ENCODE peak calls at places on chromosomes 12 and 14, in ten cellular contexts. N, G, P, R, H, E, L, T, D and U are unnamed samples.
A peak's percentile ranks its signal among the peaks of the same experiment; 100 is the strongest.

GRCh38 chr12:69052613-69053408 is 119.8 kb upstream of the CPM start:
- DNase-seq in N (no peak), P (peak; percentile 40), R (no peak), G (no peak), T (peak; percentile 90), E (peak; percentile 35), H (no peak), D (peak; percentile 52), L (peak; percentile 40), U (no peak)

GRCh38 chr12:21710944-21711343 is 53.3 kb upstream of the LDHB start:
- DNase-seq in L (no peak), T (no peak), D (no peak), G (no peak), H (no peak), P (no peak), N (no peak), R (no peak), E (no peak), U (no peak)

GRCh38 chr12:56581418-56582145 is 48.5 kb downstream of the BAZ2A start:
- DNase-seq in N (no peak), H (peak; percentile 81), D (no peak), P (no peak), E (no peak), G (no peak), T (no peak), R (no peak), L (no peak), U (no peak)

GRCh38 chr12:131131077-131131807 is 177.5 kb downstream of the ADGRD1 start:
- DNase-seq in D (no peak), N (no peak), H (peak; percentile 11), L (no peak), P (no peak), G (no peak), R (no peak), E (no peak), T (no peak), U (no peak)

GRCh38 chr12:14691560-14691959 is 4.8 kb downstream of the GUCY2C start:
- DNase-seq in D (no peak), E (peak; percentile 15), T (no peak), P (peak; percentile 67), H (no peak), N (peak; percentile 85), G (peak; percentile 46), R (peak; percentile 24), L (peak; percentile 30), U (peak; percentile 73)

GRCh38 chr14:75213172-75213571 is 36.8 kb upstream of the TMED10 start:
- DNase-seq in D (no peak), N (no peak), T (no peak), R (no peak), E (no peak), P (no peak), G (no peak), H (no peak), L (no peak), U (no peak)

GRCh38 chr12:62631531-62632520 is 165.2 kb downstream of the MON2 start:
- DNase-seq in D (peak; percentile 73), R (peak; percentile 71), P (peak; percentile 41), T (peak; percentile 94), L (peak; percentile 74), H (peak; percentile 62), G (peak; percentile 28), N (peak; percentile 60), E (peak; percentile 38), U (peak; percentile 83)

GRCh38 chr14:96559571-96559970 is 57.4 kb downstream of the PAPOLA start:
- DNase-seq in N (no peak), D (no peak), L (no peak), P (no peak), G (no peak), R (no peak), H (no peak), T (no peak), E (no peak), U (no peak)

GRCh38 chr14:59221558-59221957 is 33.1 kb downstream of the DAAM1 start:
- DNase-seq in H (no peak), N (no peak), D (no peak), T (no peak), E (no peak), P (no peak), L (no peak), R (no peak), G (no peak), U (no peak)

GRCh38 chr14:35122696-35123387 is 490 bp downstream of the PRORP start:
- DNase-seq in T (peak; percentile 47), N (no peak), D (peak; percentile 62), G (peak; percentile 35), E (no peak), P (no peak), R (no peak), H (no peak), L (no peak), U (peak; percentile 23)

GRCh38 chr12:32702470-32702869 is 23.4 kb downstream of the DNM1L start:
- DNase-seq in T (no peak), L (no peak), G (no peak), E (no peak), R (no peak), P (no peak), D (no peak), H (no peak), N (no peak), U (no peak)

GRCh38 chr12:10362325-10362724 is 27.5 kb downstream of the KLRK1 start:
- DNase-seq in H (no peak), R (no peak), G (no peak), L (no peak), D (no peak), P (no peak), N (no peak), T (no peak), E (no peak), U (no peak)

GRCh38 chr12:101230547-101230946 is 20.5 kb upstream of the SLC5A8 start:
- DNase-seq in H (no peak), E (no peak), G (no peak), L (no peak), D (no peak), T (no peak), P (no peak), R (no peak), N (no peak), U (no peak)

GRCh38 chr12:54388214-54389138 is 3.9 kb upstream of the ZNF385A start:
- DNase-seq in G (no peak), T (no peak), H (no peak), E (no peak), R (no peak), P (no peak), D (no peak), N (no peak), L (no peak), U (no peak)
- H3K27ac ChIP-seq in G (no peak overlapping the region), T (peak overlapping the region; percentile 70), H (no peak overlapping the region), E (no peak overlapping the region), R (no peak overlapping the region), P (no peak overlapping the region), D (peak overlapping the region; percentile 32), N (no peak overlapping the region), L (peak overlapping the region; percentile 83), U (no peak overlapping the region)

GRCh38 chr14:24818054-24818822 is 184.2 kb upstream of the GZMB start:
- DNase-seq in P (no peak), R (no peak), H (no peak), D (peak; percentile 75), T (no peak), L (no peak), G (no peak), E (no peak), N (no peak), U (no peak)

GRCh38 chr14:24815543-24815942 is 181.6 kb upstream of the GZMB start:
- DNase-seq in N (no peak), L (no peak), D (no peak), R (no peak), H (no peak), P (no peak), T (no peak), E (no peak), G (no peak), U (no peak)

GRCh38 chr14:24816011-24816928 is 182.3 kb upstream of the GZMB start:
- DNase-seq in P (no peak), L (no peak), E (peak; percentile 86), D (peak; percentile 67), N (peak; percentile 50), H (no peak), R (no peak), G (no peak), T (no peak), U (no peak)

GRCh38 chr14:24817638-24818053 is 183.7 kb upstream of the GZMB start:
- DNase-seq in N (no peak), H (no peak), R (no peak), T (peak; percentile 62), G (no peak), P (no peak), E (no peak), D (peak; percentile 39), L (no peak), U (no peak)

GRCh38 chr14:24816929-24817637 is 183.1 kb upstream of the GZMB start:
- DNase-seq in N (peak; percentile 61), P (no peak), E (peak; percentile 81), H (no peak), D (peak; percentile 55), L (no peak), G (no peak), R (no peak), T (no peak), U (no peak)
- H3K4me3 ChIP-seq in N (no peak overlapping the region), P (no peak overlapping the region), E (peak overlapping the region; percentile 11), H (no peak overlapping the region), D (no peak overlapping the region), L (no peak overlapping the region), G (no peak overlapping the region), R (no peak overlapping the region), T (no peak overlapping the region), U (no peak overlapping the region)

DNA sequence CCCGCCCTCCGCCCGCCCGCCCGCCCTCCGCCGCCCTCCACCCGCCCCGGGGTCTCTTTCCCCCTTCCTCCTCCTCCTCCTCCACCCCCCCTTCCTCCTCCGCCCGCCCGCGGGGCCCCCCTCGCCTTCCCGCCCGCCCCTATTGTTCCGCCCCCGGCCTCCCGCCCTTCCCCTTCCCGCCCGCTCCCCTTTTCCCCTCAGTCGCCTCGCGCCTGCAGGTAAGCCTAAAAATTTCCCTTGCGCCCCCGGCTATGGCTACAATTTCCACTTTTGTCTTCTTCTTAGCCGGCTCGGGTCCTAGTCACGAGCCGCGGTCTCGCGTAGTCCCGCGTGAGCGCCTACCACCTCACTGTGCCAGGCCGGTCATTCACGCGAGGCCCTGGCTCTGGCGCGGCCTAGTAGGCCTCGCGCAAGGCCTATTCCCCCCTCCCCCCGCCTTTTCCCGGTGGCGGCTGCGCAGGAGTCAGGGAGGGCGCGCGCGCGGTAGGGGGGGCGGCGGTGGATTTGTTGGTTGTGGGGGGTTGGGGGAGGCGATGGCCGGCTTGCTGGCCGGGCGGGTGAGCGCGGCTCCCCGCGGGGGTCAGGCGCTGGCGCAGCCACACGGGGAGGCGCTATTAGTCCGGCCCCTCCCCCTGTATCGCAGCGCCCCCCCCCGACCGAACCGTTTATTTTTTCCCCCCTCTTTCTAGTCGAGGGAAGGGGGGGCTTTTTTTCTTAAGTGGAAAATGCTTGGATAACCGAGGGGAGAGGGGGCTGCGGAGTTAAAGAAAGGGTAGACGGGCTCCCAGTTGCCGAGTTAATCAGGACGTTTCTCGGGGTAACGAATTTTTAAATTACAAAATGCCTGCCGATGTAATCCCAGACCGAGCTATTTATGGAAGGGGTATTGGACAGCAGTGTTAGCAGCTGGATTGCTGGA is 516 bp downstream of the PCBP2 start:
- DNase-seq in P (peak; percentile 88), L (peak; percentile 82), N (peak; percentile 93), R (peak; percentile 89), E (peak; percentile 86), G (peak; percentile 88), T (peak; percentile 96), H (peak; percentile 93), D (peak; percentile 93), U (peak; percentile 95)
- TF ChIP-seq CTCF in P (no peak), L (peak; percentile 18), N (peak; percentile 49), R (peak; percentile 41), E (no peak), G (no peak), T (peak; percentile 54), H (no peak), D (peak; percentile 53), U (peak; percentile 11)

GRCh38 chr12:116244474-116245090 is 32.9 kb downstream of the MED13L start:
- DNase-seq in R (no peak), H (no peak), E (no peak), T (peak; percentile 76), N (no peak), P (no peak), D (no peak), G (no peak), L (no peak), U (no peak)
- H3K27ac ChIP-seq in R (no peak overlapping the region), H (no peak overlapping the region), E (no peak overlapping the region), T (no peak overlapping the region), N (no peak overlapping the region), P (no peak overlapping the region), D (peak overlapping the region; percentile 22), G (peak overlapping the region; percentile 80), L (no peak overlapping the region), U (no peak overlapping the region)